ENCODE peak calls at places on chromosomes 6 and 20, in nine cellular contexts. One of them, this sample, is unnamed.

GRCh38 chr6:17331238-17331637 is 50.1 kb downstream of the RBM24 start:
- DNase-seq in activated CD8-positive, alpha-beta memory T cell treated with anti-CD3 and anti-CD28 coated beads, Interleukin-2, amount 50 U/mL, for 48 hours: no peak
- DNase-seq in endothelial cell: no peak
- DNase-seq in RPMI8226: no peak
- DNase-seq in endodermal cell: no peak
- DNase-seq in mesendoderm: no peak
- DNase-seq in NCI-H2171 treated with DMSO at 0.1 percent for 48 hours: no peak
- DNase-seq in naive B cell: no peak
- DNase-seq in NCI-H1092: no peak
- DNase-seq in this sample: no peak

GRCh38 chr6:27839303-27840081 is 72.7 kb downstream of the OR2B2 start:
- DNase-seq in activated CD8-positive, alpha-beta memory T cell treated with anti-CD3 and anti-CD28 coated beads, Interleukin-2, amount 50 U/mL, for 48 hours: peak
- DNase-seq in endothelial cell: no peak
- DNase-seq in RPMI8226: peak
- DNase-seq in endodermal cell: peak
- DNase-seq in mesendoderm: peak
- DNase-seq in NCI-H2171 treated with DMSO at 0.1 percent for 48 hours: peak
- DNase-seq in naive B cell: no peak
- DNase-seq in NCI-H1092: no peak
- DNase-seq in this sample: peak

GRCh38 chr6:16437984-16438383 is 199.6 kb downstream of the GMPR start:
- DNase-seq in activated CD8-positive, alpha-beta memory T cell treated with anti-CD3 and anti-CD28 coated beads, Interleukin-2, amount 50 U/mL, for 48 hours: no peak
- DNase-seq in endothelial cell: no peak
- DNase-seq in RPMI8226: no peak
- DNase-seq in endodermal cell: no peak
- DNase-seq in mesendoderm: no peak
- DNase-seq in NCI-H2171 treated with DMSO at 0.1 percent for 48 hours: no peak
- DNase-seq in naive B cell: no peak
- DNase-seq in NCI-H1092: no peak
- DNase-seq in this sample: no peak

GRCh38 chr6:35327349-35328027 is 14.9 kb upstream of the PPARD start:
- DNase-seq in activated CD8-positive, alpha-beta memory T cell treated with anti-CD3 and anti-CD28 coated beads, Interleukin-2, amount 50 U/mL, for 48 hours: peak
- DNase-seq in endothelial cell: peak
- DNase-seq in RPMI8226: peak
- DNase-seq in endodermal cell: peak
- DNase-seq in mesendoderm: peak
- DNase-seq in NCI-H2171 treated with DMSO at 0.1 percent for 48 hours: peak
- DNase-seq in naive B cell: peak
- DNase-seq in NCI-H1092: peak
- DNase-seq in this sample: peak

GRCh38 chr20:6919792-6920468 is 152.4 kb downstream of the BMP2 start:
- DNase-seq in activated CD8-positive, alpha-beta memory T cell treated with anti-CD3 and anti-CD28 coated beads, Interleukin-2, amount 50 U/mL, for 48 hours: no peak
- DNase-seq in endothelial cell: no peak
- DNase-seq in RPMI8226: peak
- DNase-seq in endodermal cell: no peak
- DNase-seq in mesendoderm: no peak
- DNase-seq in NCI-H2171 treated with DMSO at 0.1 percent for 48 hours: no peak
- DNase-seq in naive B cell: no peak
- DNase-seq in NCI-H1092: no peak
- DNase-seq in this sample: no peak

GRCh38 chr6:44058617-44059358 is 68.5 kb downstream of the MRPL14 start:
- DNase-seq in activated CD8-positive, alpha-beta memory T cell treated with anti-CD3 and anti-CD28 coated beads, Interleukin-2, amount 50 U/mL, for 48 hours: no peak
- DNase-seq in endothelial cell: no peak
- DNase-seq in RPMI8226: peak
- DNase-seq in endodermal cell: no peak
- DNase-seq in mesendoderm: peak
- DNase-seq in NCI-H2171 treated with DMSO at 0.1 percent for 48 hours: no peak
- DNase-seq in naive B cell: no peak
- DNase-seq in NCI-H1092: no peak
- DNase-seq in this sample: no peak

GRCh38 chr20:38926934-38927616 is 858 bp downstream of the FAM83D start:
- DNase-seq in activated CD8-positive, alpha-beta memory T cell treated with anti-CD3 and anti-CD28 coated beads, Interleukin-2, amount 50 U/mL, for 48 hours: peak
- DNase-seq in endothelial cell: no peak
- DNase-seq in RPMI8226: no peak
- DNase-seq in endodermal cell: no peak
- DNase-seq in mesendoderm: peak
- DNase-seq in NCI-H2171 treated with DMSO at 0.1 percent for 48 hours: peak
- DNase-seq in naive B cell: no peak
- DNase-seq in NCI-H1092: no peak
- DNase-seq in this sample: no peak

GRCh38 chr6:98039876-98040605 is 757.0 kb upstream of the MMS22L start:
- DNase-seq in activated CD8-positive, alpha-beta memory T cell treated with anti-CD3 and anti-CD28 coated beads, Interleukin-2, amount 50 U/mL, for 48 hours: no peak
- DNase-seq in endothelial cell: no peak
- DNase-seq in RPMI8226: no peak
- DNase-seq in endodermal cell: peak
- DNase-seq in mesendoderm: peak
- DNase-seq in NCI-H2171 treated with DMSO at 0.1 percent for 48 hours: no peak
- DNase-seq in naive B cell: no peak
- DNase-seq in NCI-H1092: no peak
- DNase-seq in this sample: no peak

GRCh38 chr20:43752561-43753301 is 25.9 kb upstream of the GTSF1L start:
- DNase-seq in activated CD8-positive, alpha-beta memory T cell treated with anti-CD3 and anti-CD28 coated beads, Interleukin-2, amount 50 U/mL, for 48 hours: peak
- DNase-seq in endothelial cell: no peak
- DNase-seq in RPMI8226: peak
- DNase-seq in endodermal cell: no peak
- DNase-seq in mesendoderm: no peak
- DNase-seq in NCI-H2171 treated with DMSO at 0.1 percent for 48 hours: no peak
- DNase-seq in naive B cell: no peak
- DNase-seq in NCI-H1092: no peak
- DNase-seq in this sample: no peak

GRCh38 chr6:150599199-150600002 is at the start of gene PLEKHG1:
- DNase-seq in activated CD8-positive, alpha-beta memory T cell treated with anti-CD3 and anti-CD28 coated beads, Interleukin-2, amount 50 U/mL, for 48 hours: peak
- DNase-seq in endothelial cell: peak
- DNase-seq in RPMI8226: peak
- DNase-seq in endodermal cell: peak
- DNase-seq in mesendoderm: peak
- DNase-seq in NCI-H2171 treated with DMSO at 0.1 percent for 48 hours: peak
- DNase-seq in naive B cell: peak
- DNase-seq in NCI-H1092: no peak
- DNase-seq in this sample: peak

GRCh38 chr6:45714795-45715507 is 300.7 kb downstream of the CLIC5 start:
- DNase-seq in activated CD8-positive, alpha-beta memory T cell treated with anti-CD3 and anti-CD28 coated beads, Interleukin-2, amount 50 U/mL, for 48 hours: no peak
- DNase-seq in endothelial cell: peak
- DNase-seq in RPMI8226: peak
- DNase-seq in endodermal cell: peak
- DNase-seq in mesendoderm: peak
- DNase-seq in NCI-H2171 treated with DMSO at 0.1 percent for 48 hours: peak
- DNase-seq in naive B cell: peak
- DNase-seq in NCI-H1092: peak
- DNase-seq in this sample: peak

GRCh38 chr20:13856356-13856755 is 71.5 kb downstream of the NDUFAF5 start:
- DNase-seq in activated CD8-positive, alpha-beta memory T cell treated with anti-CD3 and anti-CD28 coated beads, Interleukin-2, amount 50 U/mL, for 48 hours: no peak
- DNase-seq in endothelial cell: no peak
- DNase-seq in RPMI8226: no peak
- DNase-seq in endodermal cell: no peak
- DNase-seq in mesendoderm: peak
- DNase-seq in NCI-H2171 treated with DMSO at 0.1 percent for 48 hours: no peak
- DNase-seq in naive B cell: no peak
- DNase-seq in NCI-H1092: no peak
- DNase-seq in this sample: no peak

GRCh38 chr6:164087870-164088269 is 673.4 kb downstream of the QKI start:
- DNase-seq in activated CD8-positive, alpha-beta memory T cell treated with anti-CD3 and anti-CD28 coated beads, Interleukin-2, amount 50 U/mL, for 48 hours: no peak
- DNase-seq in endothelial cell: no peak
- DNase-seq in RPMI8226: no peak
- DNase-seq in endodermal cell: no peak
- DNase-seq in mesendoderm: no peak
- DNase-seq in NCI-H2171 treated with DMSO at 0.1 percent for 48 hours: no peak
- DNase-seq in naive B cell: no peak
- DNase-seq in NCI-H1092: no peak
- DNase-seq in this sample: no peak

GRCh38 chr6:128173290-128173689 is 272.4 kb upstream of the THEMIS start:
- DNase-seq in activated CD8-positive, alpha-beta memory T cell treated with anti-CD3 and anti-CD28 coated beads, Interleukin-2, amount 50 U/mL, for 48 hours: no peak
- DNase-seq in endothelial cell: no peak
- DNase-seq in RPMI8226: no peak
- DNase-seq in endodermal cell: no peak
- DNase-seq in mesendoderm: no peak
- DNase-seq in NCI-H2171 treated with DMSO at 0.1 percent for 48 hours: no peak
- DNase-seq in naive B cell: no peak
- DNase-seq in NCI-H1092: no peak
- DNase-seq in this sample: no peak

GRCh38 chr6:116265081-116265829 is 11.4 kb upstream of the TSPYL4 start:
- DNase-seq in activated CD8-positive, alpha-beta memory T cell treated with anti-CD3 and anti-CD28 coated beads, Interleukin-2, amount 50 U/mL, for 48 hours: no peak
- DNase-seq in endothelial cell: no peak
- DNase-seq in RPMI8226: peak
- DNase-seq in endodermal cell: no peak
- DNase-seq in mesendoderm: no peak
- DNase-seq in NCI-H2171 treated with DMSO at 0.1 percent for 48 hours: peak
- DNase-seq in naive B cell: no peak
- DNase-seq in NCI-H1092: no peak
- DNase-seq in this sample: peak

GRCh38 chr20:9578584-9578983 is 64.2 kb downstream of the LAMP5 start:
- DNase-seq in activated CD8-positive, alpha-beta memory T cell treated with anti-CD3 and anti-CD28 coated beads, Interleukin-2, amount 50 U/mL, for 48 hours: no peak
- DNase-seq in endothelial cell: no peak
- DNase-seq in RPMI8226: no peak
- DNase-seq in endodermal cell: no peak
- DNase-seq in mesendoderm: no peak
- DNase-seq in NCI-H2171 treated with DMSO at 0.1 percent for 48 hours: no peak
- DNase-seq in naive B cell: no peak
- DNase-seq in NCI-H1092: no peak
- DNase-seq in this sample: no peak

GRCh38 chr6:157029980-157030690 is 253.0 kb downstream of the ARID1B start:
- DNase-seq in activated CD8-positive, alpha-beta memory T cell treated with anti-CD3 and anti-CD28 coated beads, Interleukin-2, amount 50 U/mL, for 48 hours: no peak
- DNase-seq in endothelial cell: no peak
- DNase-seq in RPMI8226: no peak
- DNase-seq in endodermal cell: no peak
- DNase-seq in mesendoderm: no peak
- DNase-seq in NCI-H2171 treated with DMSO at 0.1 percent for 48 hours: peak
- DNase-seq in naive B cell: no peak
- DNase-seq in NCI-H1092: no peak
- DNase-seq in this sample: no peak

GRCh38 chr6:136274062-136274461 is 15.6 kb downstream of the BCLAF1 start:
- DNase-seq in activated CD8-positive, alpha-beta memory T cell treated with anti-CD3 and anti-CD28 coated beads, Interleukin-2, amount 50 U/mL, for 48 hours: no peak
- DNase-seq in endothelial cell: no peak
- DNase-seq in RPMI8226: no peak
- DNase-seq in endodermal cell: no peak
- DNase-seq in mesendoderm: no peak
- DNase-seq in NCI-H2171 treated with DMSO at 0.1 percent for 48 hours: no peak
- DNase-seq in naive B cell: no peak
- DNase-seq in NCI-H1092: no peak
- DNase-seq in this sample: no peak

GRCh38 chr6:137892271-137892708 is 25.2 kb downstream of the TNFAIP3 start:
- DNase-seq in activated CD8-positive, alpha-beta memory T cell treated with anti-CD3 and anti-CD28 coated beads, Interleukin-2, amount 50 U/mL, for 48 hours: no peak
- DNase-seq in endothelial cell: no peak
- DNase-seq in RPMI8226: no peak
- DNase-seq in endodermal cell: no peak
- DNase-seq in mesendoderm: no peak
- DNase-seq in NCI-H2171 treated with DMSO at 0.1 percent for 48 hours: no peak
- DNase-seq in naive B cell: no peak
- DNase-seq in NCI-H1092: no peak
- DNase-seq in this sample: no peak

GRCh38 chr6:140168365-140168764 is 793.9 kb upstream of the CITED2 start:
- DNase-seq in activated CD8-positive, alpha-beta memory T cell treated with anti-CD3 and anti-CD28 coated beads, Interleukin-2, amount 50 U/mL, for 48 hours: no peak
- DNase-seq in endothelial cell: no peak
- DNase-seq in RPMI8226: no peak
- DNase-seq in endodermal cell: no peak
- DNase-seq in mesendoderm: no peak
- DNase-seq in NCI-H2171 treated with DMSO at 0.1 percent for 48 hours: no peak
- DNase-seq in naive B cell: no peak
- DNase-seq in NCI-H1092: no peak
- DNase-seq in this sample: no peak

GRCh38 chr6:157219201-157220200 is 103.8 kb downstream of the TMEM242 start:
- DNase-seq in activated CD8-positive, alpha-beta memory T cell treated with anti-CD3 and anti-CD28 coated beads, Interleukin-2, amount 50 U/mL, for 48 hours: peak
- DNase-seq in endothelial cell: no peak
- DNase-seq in RPMI8226: no peak
- DNase-seq in endodermal cell: peak
- DNase-seq in mesendoderm: peak
- DNase-seq in NCI-H2171 treated with DMSO at 0.1 percent for 48 hours: no peak
- DNase-seq in naive B cell: no peak
- DNase-seq in NCI-H1092: no peak
- DNase-seq in this sample: no peak

GRCh38 chr6:51618563-51618962 is 468.9 kb downstream of the PKHD1 start:
- DNase-seq in activated CD8-positive, alpha-beta memory T cell treated with anti-CD3 and anti-CD28 coated beads, Interleukin-2, amount 50 U/mL, for 48 hours: no peak
- DNase-seq in endothelial cell: no peak
- DNase-seq in RPMI8226: peak
- DNase-seq in endodermal cell: no peak
- DNase-seq in mesendoderm: peak
- DNase-seq in NCI-H2171 treated with DMSO at 0.1 percent for 48 hours: no peak
- DNase-seq in naive B cell: no peak
- DNase-seq in NCI-H1092: no peak
- DNase-seq in this sample: no peak